ENCODE peak calls at places on chromosomes 6 and 20, in six cellular contexts. One of them, this sample, is unnamed.

GRCh38 chr20:45441746-45442145 is 25.8 kb downstream of the PIGT start:
- DNase-seq in MCF 10A: no peak
- DNase-seq in HEK293T: no peak
- DNase-seq in NCI-H1092: no peak
- DNase-seq in HTR-8/SVneo: no peak
- DNase-seq in activated naive CD4-positive, alpha-beta T cell treated with Interleukin-2 at 50 U/mL for 16 hours: no peak
- DNase-seq in this sample: no peak

GRCh38 chr20:58393299-58393698 is 4.3 kb downstream of the VAPB start:
- DNase-seq in MCF 10A: no peak
- DNase-seq in HEK293T: no peak
- DNase-seq in NCI-H1092: no peak
- DNase-seq in HTR-8/SVneo: peak
- DNase-seq in activated naive CD4-positive, alpha-beta T cell treated with Interleukin-2 at 50 U/mL for 16 hours: no peak
- DNase-seq in this sample: no peak

GRCh38 chr6:147855823-147856222 is 347.3 kb downstream of the SAMD5 start:
- DNase-seq in MCF 10A: no peak
- DNase-seq in HEK293T: no peak
- DNase-seq in NCI-H1092: no peak
- DNase-seq in HTR-8/SVneo: no peak
- DNase-seq in activated naive CD4-positive, alpha-beta T cell treated with Interleukin-2 at 50 U/mL for 16 hours: no peak
- DNase-seq in this sample: no peak

GRCh38 chr6:84773133-84773430 is 8.7 kb upstream of the TBX18 start:
- DNase-seq in MCF 10A: no peak
- DNase-seq in HEK293T: no peak
- DNase-seq in NCI-H1092: no peak
- DNase-seq in HTR-8/SVneo: no peak
- DNase-seq in activated naive CD4-positive, alpha-beta T cell treated with Interleukin-2 at 50 U/mL for 16 hours: no peak
- DNase-seq in this sample: no peak

GRCh38 chr6:167200806-167201205 is 43.0 kb upstream of the GPR31 start:
- DNase-seq in MCF 10A: no peak
- DNase-seq in HEK293T: no peak
- DNase-seq in NCI-H1092: no peak
- DNase-seq in HTR-8/SVneo: no peak
- DNase-seq in activated naive CD4-positive, alpha-beta T cell treated with Interleukin-2 at 50 U/mL for 16 hours: no peak
- DNase-seq in this sample: no peak

GRCh38 chr6:27591660-27592059 is 118.8 kb upstream of the ZNF184 start:
- DNase-seq in MCF 10A: peak
- DNase-seq in HEK293T: no peak
- DNase-seq in NCI-H1092: no peak
- DNase-seq in HTR-8/SVneo: peak
- DNase-seq in activated naive CD4-positive, alpha-beta T cell treated with Interleukin-2 at 50 U/mL for 16 hours: no peak
- DNase-seq in this sample: no peak

GRCh38 chr20:39800111-39800510 is 838.0 kb downstream of the DHX35 start:
- DNase-seq in MCF 10A: peak
- DNase-seq in HEK293T: no peak
- DNase-seq in NCI-H1092: no peak
- DNase-seq in HTR-8/SVneo: no peak
- DNase-seq in activated naive CD4-positive, alpha-beta T cell treated with Interleukin-2 at 50 U/mL for 16 hours: no peak
- DNase-seq in this sample: no peak

GRCh38 chr6:110053395-110054240 is 75.5 kb downstream of the GPR6 start:
- DNase-seq in MCF 10A: peak
- DNase-seq in HEK293T: peak
- DNase-seq in NCI-H1092: peak
- DNase-seq in HTR-8/SVneo: peak
- DNase-seq in activated naive CD4-positive, alpha-beta T cell treated with Interleukin-2 at 50 U/mL for 16 hours: no peak
- DNase-seq in this sample: no peak

GRCh38 chr20:986733-987355 is 15.3 kb downstream of the RSPO4 start:
- DNase-seq in MCF 10A: peak
- DNase-seq in HEK293T: no peak
- DNase-seq in NCI-H1092: no peak
- DNase-seq in HTR-8/SVneo: no peak
- DNase-seq in activated naive CD4-positive, alpha-beta T cell treated with Interleukin-2 at 50 U/mL for 16 hours: no peak
- DNase-seq in this sample: no peak

GRCh38 chr6:106383573-106383972 is 23.1 kb downstream of the CRYBG1 start:
- DNase-seq in MCF 10A: no peak
- DNase-seq in HEK293T: no peak
- DNase-seq in NCI-H1092: no peak
- DNase-seq in HTR-8/SVneo: no peak
- DNase-seq in activated naive CD4-positive, alpha-beta T cell treated with Interleukin-2 at 50 U/mL for 16 hours: no peak
- DNase-seq in this sample: no peak

GRCh38 chr6:37579444-37580067 is 79.9 kb upstream of the CCDC167 start:
- DNase-seq in MCF 10A: no peak
- DNase-seq in HEK293T: no peak
- DNase-seq in NCI-H1092: no peak
- DNase-seq in HTR-8/SVneo: no peak
- DNase-seq in activated naive CD4-positive, alpha-beta T cell treated with Interleukin-2 at 50 U/mL for 16 hours: no peak
- DNase-seq in this sample: no peak

GRCh38 chr6:29925341-29926080 is 16.8 kb upstream of the HLA-A start:
- DNase-seq in MCF 10A: no peak
- DNase-seq in HEK293T: no peak
- DNase-seq in NCI-H1092: no peak
- DNase-seq in HTR-8/SVneo: no peak
- DNase-seq in activated naive CD4-positive, alpha-beta T cell treated with Interleukin-2 at 50 U/mL for 16 hours: no peak
- DNase-seq in this sample: no peak

GRCh38 chr6:162845972-162846371 is 118.2 kb downstream of the PACRG start:
- DNase-seq in MCF 10A: no peak
- DNase-seq in HEK293T: no peak
- DNase-seq in NCI-H1092: no peak
- DNase-seq in HTR-8/SVneo: no peak
- DNase-seq in activated naive CD4-positive, alpha-beta T cell treated with Interleukin-2 at 50 U/mL for 16 hours: no peak
- DNase-seq in this sample: no peak

GRCh38 chr6:130787726-130788500 is 39.3 kb upstream of the SMLR1 start:
- DNase-seq in MCF 10A: no peak
- DNase-seq in HEK293T: no peak
- DNase-seq in NCI-H1092: no peak
- DNase-seq in HTR-8/SVneo: no peak
- DNase-seq in activated naive CD4-positive, alpha-beta T cell treated with Interleukin-2 at 50 U/mL for 16 hours: no peak
- DNase-seq in this sample: no peak

GRCh38 chr20:51216850-51217249 is 193.9 kb upstream of the KCNG1 start:
- DNase-seq in MCF 10A: no peak
- DNase-seq in HEK293T: no peak
- DNase-seq in NCI-H1092: no peak
- DNase-seq in HTR-8/SVneo: no peak
- DNase-seq in activated naive CD4-positive, alpha-beta T cell treated with Interleukin-2 at 50 U/mL for 16 hours: no peak
- DNase-seq in this sample: no peak

GRCh38 chr6:111129003-111129402 is 41.7 kb downstream of the SLC16A10 start:
- DNase-seq in MCF 10A: no peak
- DNase-seq in HEK293T: no peak
- DNase-seq in NCI-H1092: no peak
- DNase-seq in HTR-8/SVneo: no peak
- DNase-seq in activated naive CD4-positive, alpha-beta T cell treated with Interleukin-2 at 50 U/mL for 16 hours: no peak
- DNase-seq in this sample: no peak

GRCh38 chr6:128573036-128573435 is 52.6 kb upstream of the PTPRK start:
- DNase-seq in MCF 10A: no peak
- DNase-seq in HEK293T: no peak
- DNase-seq in NCI-H1092: no peak
- DNase-seq in HTR-8/SVneo: no peak
- DNase-seq in activated naive CD4-positive, alpha-beta T cell treated with Interleukin-2 at 50 U/mL for 16 hours: no peak
- DNase-seq in this sample: no peak

This sample was measured in activated CD4-positive, alpha-beta memory T cell treated with anti-CD3 and anti-CD28 coated beads for 36 hours.